ENCODE peak calls at places on chromosome 21, in six cellular contexts. E, C, X, Z, Y and O are unnamed samples.

GRCh38 chr21:37210017-37210593 is 57.0 kb downstream of the VPS26C start:
- DNase-seq in E (no peak), C (no peak), X (no peak), Z (no peak), Y (peak), O (no peak)

GRCh38 chr21:43829575-43830119 is 35.4 kb upstream of the AGPAT3 start:
- DNase-seq in E (no peak), C (no peak), X (no peak), Z (no peak), Y (peak), O (no peak)

GRCh38 chr21:23740463-23740862 is 1866.8 kb downstream of the MRPL39 start:
- DNase-seq in E (no peak), C (no peak), X (no peak), Z (no peak), Y (no peak), O (no peak)

GRCh38 chr21:36145259-36145658 is 10.4 kb downstream of the CBR3 start:
- DNase-seq in E (no peak), C (no peak), X (no peak), Z (no peak), Y (no peak), O (no peak)

GRCh38 chr21:36425286-36425685 is 40.1 kb downstream of the CHAF1B start:
- DNase-seq in E (no peak), C (no peak), X (no peak), Z (peak), Y (no peak), O (no peak)

GRCh38 chr21:14403681-14404318 is 20.9 kb upstream of the HSPA13 start:
- DNase-seq in E (peak), C (peak), X (no peak), Z (peak), Y (peak), O (peak)

GRCh38 chr21:28872218-28872617 is 120.5 kb downstream of the LTN1 start:
- DNase-seq in E (no peak), C (no peak), X (no peak), Z (peak), Y (no peak), O (no peak)

GRCh38 chr21:36330904-36331303 is 10.9 kb downstream of the MORC3 start:
- DNase-seq in E (peak), C (peak), X (peak), Z (peak), Y (peak), O (peak)

GRCh38 chr21:41957991-41958766 is 4.4 kb upstream of the C2CD2 start:
- DNase-seq in E (peak), C (no peak), X (peak), Z (peak), Y (no peak), O (peak)

GRCh38 chr21:32909393-32909792 is 116.3 kb upstream of the OLIG2 start:
- DNase-seq in E (no peak), C (no peak), X (no peak), Z (no peak), Y (no peak), O (no peak)

GRCh38 chr21:27953328-27954045 is 986.6 kb upstream of the ADAMTS5 start:
- DNase-seq in E (no peak), C (no peak), X (no peak), Z (no peak), Y (peak), O (no peak)

GRCh38 chr21:36642777-36643176 is 56.1 kb upstream of the SIM2 start:
- DNase-seq in E (no peak), C (no peak), X (no peak), Z (no peak), Y (no peak), O (no peak)

GRCh38 chr21:37987668-37988067 is 71.4 kb upstream of the KCNJ6 start:
- DNase-seq in E (no peak), C (no peak), X (no peak), Z (no peak), Y (no peak), O (no peak)

GRCh38 chr21:43697758-43698643 is 20.9 kb upstream of the PDXK start:
- DNase-seq in E (no peak), C (peak), X (no peak), Z (peak), Y (no peak), O (peak)

GRCh38 chr21:14114251-14114650 is 96.5 kb downstream of the LIPI start:
- DNase-seq in E (no peak), C (no peak), X (no peak), Z (no peak), Y (no peak), O (no peak)

GRCh38 chr21:28261291-28261690 is 731.4 kb downstream of the LTN1 start:
- DNase-seq in E (no peak), C (no peak), X (no peak), Z (peak), Y (no peak), O (no peak)

GRCh38 chr21:43467785-43468184 is 40.9 kb upstream of the SIK1 start:
- DNase-seq in E (no peak), C (peak), X (no peak), Z (no peak), Y (no peak), O (no peak)

GRCh38 chr21:41664881-41665765 is 101.7 kb downstream of the RIPK4 start:
- DNase-seq in E (no peak), C (no peak), X (no peak), Z (peak), Y (no peak), O (peak)

GRCh38 chr21:28220670-28221069 is 772.0 kb downstream of the LTN1 start:
- DNase-seq in E (no peak), C (no peak), X (no peak), Z (peak), Y (no peak), O (peak)

GRCh38 chr21:41507521-41508414 is at the start of gene TMPRSS2:
- DNase-seq in E (no peak), C (no peak), X (no peak), Z (no peak), Y (no peak), O (no peak)

GRCh38 chr21:32515869-32516268 is 69.5 kb downstream of the TCP10L start:
- DNase-seq in E (no peak), C (no peak), X (no peak), Z (peak), Y (peak), O (peak)

GRCh38 chr21:28991861-28992525 is 684 bp downstream of the LTN1 start:
- DNase-seq in E (no peak), C (peak), X (no peak), Z (peak), Y (peak), O (peak)

GRCh38 chr21:15543473-15543872 is 186.3 kb upstream of the USP25 start:
- DNase-seq in E (no peak), C (no peak), X (no peak), Z (no peak), Y (peak), O (no peak)

GRCh38 chr21:15533618-15534017 is 196.2 kb upstream of the USP25 start:
- DNase-seq in E (no peak), C (no peak), X (no peak), Z (no peak), Y (no peak), O (no peak)

GRCh38 chr21:15534450-15534886 is 195.3 kb upstream of the USP25 start:
- DNase-seq in E (no peak), C (peak), X (no peak), Z (no peak), Y (peak), O (no peak)

GRCh38 chr21:15539376-15539775 is 190.4 kb upstream of the USP25 start:
- DNase-seq in E (no peak), C (no peak), X (no peak), Z (no peak), Y (no peak), O (peak)
- H3K4me3 ChIP-seq in E (no peak), C (no peak), X (no peak), Z (no peak), Y (no peak), O (no peak)

DNA sequence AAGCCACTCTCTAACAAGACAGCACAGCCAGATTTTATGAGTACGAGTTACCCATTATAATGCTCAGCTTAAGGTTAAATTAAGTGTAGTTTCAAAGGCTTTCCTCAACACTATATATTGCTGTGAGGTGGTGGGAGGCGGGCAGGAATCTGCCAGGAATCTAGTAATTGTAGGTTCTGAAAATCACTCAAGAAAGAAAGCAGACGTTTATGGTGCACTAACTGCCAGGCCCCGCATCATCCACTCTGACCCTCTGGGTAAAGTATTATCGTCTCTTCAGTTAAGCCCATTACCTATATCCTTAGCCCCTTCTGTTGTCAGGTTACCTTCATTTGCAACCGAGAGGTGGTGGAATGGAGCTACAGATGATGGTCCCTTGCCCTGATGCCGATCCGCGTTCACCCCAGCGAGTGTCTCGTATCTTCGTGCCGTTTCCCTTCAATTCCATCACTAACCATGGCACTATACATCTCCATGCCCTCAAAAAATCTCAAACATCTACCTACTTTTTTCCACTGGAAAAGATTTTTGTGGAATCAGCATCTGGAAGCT is 12.4 kb downstream of the HMGN1 start:
- DNase-seq in E (no peak), C (no peak), X (no peak), Z (no peak), Y (no peak), O (no peak)
- H3K4me3 ChIP-seq in E (no peak), C (no peak), X (no peak), Z (no peak), Y (no peak), O (no peak)

DNA sequence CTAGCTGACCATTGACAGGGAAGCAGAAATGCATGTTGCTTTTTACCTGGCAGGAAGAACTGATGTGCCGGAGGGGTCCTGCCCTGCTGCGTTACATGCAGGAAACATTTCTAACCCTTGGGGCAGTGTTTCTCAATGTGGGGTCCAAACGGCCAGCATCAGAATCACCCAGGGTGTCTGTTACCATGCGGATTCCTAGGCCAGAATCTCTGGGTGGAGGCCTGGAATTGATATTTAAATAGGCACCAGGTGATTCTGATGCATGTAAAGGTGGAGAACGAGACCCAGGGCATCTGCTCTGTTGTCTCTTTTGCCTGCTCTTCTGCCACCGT is 182.7 kb downstream of the PCP4 start:
- DNase-seq in E (no peak), C (no peak), X (no peak), Z (no peak), Y (no peak), O (no peak)
- H3K4me3 ChIP-seq in E (no peak), C (no peak), X (no peak), Z (no peak), Y (no peak), O (no peak)

DNA sequence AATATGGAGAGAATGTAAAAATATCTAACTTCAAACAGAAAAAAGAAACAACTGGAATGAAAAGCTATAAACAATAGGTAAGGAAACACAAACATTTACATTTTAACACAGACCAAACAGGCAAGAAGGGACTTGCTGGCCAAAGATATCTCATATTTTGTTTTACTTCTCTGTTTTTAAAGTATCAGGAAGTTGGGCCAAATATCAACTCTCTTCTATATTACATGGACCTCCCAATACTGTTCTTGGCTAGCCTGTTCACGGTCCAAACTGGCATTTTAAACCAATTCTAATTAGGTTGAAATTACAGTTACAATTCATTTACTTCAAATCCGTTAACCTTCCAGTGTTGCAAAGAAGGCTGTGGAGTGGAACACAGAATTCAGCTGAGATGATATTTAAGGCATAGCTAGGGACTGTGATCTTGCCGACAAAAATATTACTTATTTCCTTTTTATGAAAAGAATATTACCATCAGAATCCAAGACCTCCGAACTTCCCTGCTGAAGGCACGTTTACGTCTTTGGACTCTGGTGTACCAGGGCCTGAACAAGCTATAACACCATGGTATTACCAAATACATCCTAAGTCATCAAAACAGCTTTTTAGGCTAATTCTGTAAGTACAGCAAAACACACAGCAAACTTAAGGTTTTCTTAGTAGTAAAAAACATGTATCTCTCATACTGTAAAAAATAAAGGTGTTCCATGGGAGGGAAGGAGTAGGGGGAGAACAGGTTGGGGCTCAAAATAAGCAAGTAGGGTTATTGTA is 165.4 kb downstream of the RUNX1 start:
- DNase-seq in E (no peak), C (no peak), X (no peak), Z (no peak), Y (no peak), O (peak)
- H3K4me3 ChIP-seq in E (peak), C (peak), X (peak), Z (peak), Y (peak), O (peak)

GRCh38 chr21:45892156-45892919 is 89.2 kb upstream of the COL6A1 start:
- DNase-seq in E (no peak), C (no peak), X (peak), Z (no peak), Y (peak), O (no peak)

GRCh38 chr21:45889961-45890360 is 91.6 kb upstream of the COL6A1 start:
- DNase-seq in E (no peak), C (no peak), X (peak), Z (peak), Y (no peak), O (no peak)

GRCh38 chr21:45893166-45894106 is 88.1 kb upstream of the COL6A1 start:
- DNase-seq in E (no peak), C (no peak), X (no peak), Z (no peak), Y (no peak), O (no peak)

GRCh38 chr21:45889115-45889708 is 92.4 kb upstream of the COL6A1 start:
- DNase-seq in E (no peak), C (no peak), X (no peak), Z (no peak), Y (no peak), O (no peak)

GRCh38 chr21:45891388-45892155 is 90.0 kb upstream of the COL6A1 start:
- DNase-seq in E (no peak), C (no peak), X (no peak), Z (no peak), Y (no peak), O (no peak)
- H3K4me3 ChIP-seq in E (no peak), C (no peak), X (peak), Z (no peak), Y (no peak), O (no peak)

GRCh38 chr21:26572668-26573381 is at the start of gene CYYR1:
- DNase-seq in E (no peak), C (no peak), X (peak), Z (peak), Y (no peak), O (peak)
- H3K4me3 ChIP-seq in E (no peak), C (no peak), X (peak), Z (peak), Y (no peak), O (peak)

DNA sequence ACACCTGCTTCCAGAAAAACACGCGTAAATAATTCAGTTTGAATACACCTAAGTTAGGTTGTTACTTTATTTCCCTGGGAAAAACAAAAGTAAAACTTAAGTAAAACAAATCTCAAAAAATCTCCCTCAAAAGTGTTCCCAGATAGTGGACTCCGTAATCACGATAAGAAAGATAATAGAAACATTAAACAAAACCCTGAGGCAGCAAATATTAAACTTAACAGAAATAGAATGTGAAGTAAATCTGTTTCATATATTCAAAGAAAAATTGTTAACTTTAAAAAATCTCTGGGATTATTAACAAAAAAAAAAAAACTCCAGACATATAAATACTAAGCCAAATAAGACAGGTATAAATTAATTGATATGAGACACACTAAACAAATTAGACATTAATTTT is 743.2 kb upstream of the NCAM2 start:
- DNase-seq in E (no peak), C (no peak), X (no peak), Z (no peak), Y (no peak), O (no peak)
- H3K4me3 ChIP-seq in E (no peak), C (no peak), X (no peak), Z (no peak), Y (no peak), O (no peak)

GRCh38 chr21:34944015-34944755 is 104.9 kb downstream of the RUNX1 start:
- DNase-seq in E (no peak), C (no peak), X (no peak), Z (no peak), Y (no peak), O (no peak)
- H3K4me3 ChIP-seq in E (no peak), C (no peak), X (no peak), Z (no peak), Y (no peak), O (no peak)

DNA sequence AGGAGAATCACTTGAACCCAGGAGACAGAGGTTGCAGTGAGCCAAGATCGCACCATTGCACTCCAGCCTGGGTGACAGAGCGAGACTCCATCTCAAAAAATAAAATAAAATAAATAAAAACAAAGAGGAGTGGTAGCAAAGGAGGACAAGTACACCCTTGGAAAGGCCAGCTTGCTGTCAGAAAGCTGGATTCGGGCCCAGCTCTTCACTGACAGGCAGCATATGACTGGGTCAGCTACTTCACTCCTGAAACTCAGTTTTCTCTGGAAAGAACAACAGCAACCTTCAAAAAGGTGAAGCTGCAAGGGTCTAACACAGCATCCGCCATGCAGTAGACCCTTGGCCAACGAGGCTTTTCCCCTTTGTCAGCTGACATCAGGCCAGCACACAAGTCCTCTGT is 156.0 kb upstream of the TIAM1 start:
- DNase-seq in E (no peak), C (no peak), X (peak), Z (no peak), Y (no peak), O (no peak)
- H3K4me3 ChIP-seq in E (no peak), C (no peak), X (no peak), Z (no peak), Y (no peak), O (no peak)